ENCODE peak calls at places on chromosomes 13 and 19, in six cellular contexts. One of them, this sample, is unnamed.

GRCh38 chr13:86174632-86175031 is 375.4 kb upstream of the SLITRK6 start:
- DNase-seq in foreskin keratinocyte: no peak
- DNase-seq in HCEC 1CT: peak
- DNase-seq in NCI-H345: no peak
- DNase-seq in NAMALWA: no peak
- DNase-seq in heart right ventricle: no peak
- DNase-seq in this sample: no peak

GRCh38 chr13:32639502-32640105 is 53.4 kb downstream of the PDS5B start:
- DNase-seq in heart right ventricle: no peak
- DNase-seq in HCEC 1CT: peak
- DNase-seq in NAMALWA: peak
- DNase-seq in foreskin keratinocyte: no peak
- DNase-seq in NCI-H345: peak
- DNase-seq in this sample: peak

GRCh38 chr13:50126378-50127016 is 111.3 kb downstream of the KCNRG start:
- DNase-seq in heart right ventricle: no peak
- DNase-seq in NCI-H345: peak
- DNase-seq in NAMALWA: peak
- DNase-seq in HCEC 1CT: no peak
- DNase-seq in foreskin keratinocyte: no peak
- DNase-seq in this sample: no peak

GRCh38 chr19:43506629-43507028 is 2.1 kb upstream of the PHLDB3 start:
- DNase-seq in HCEC 1CT: no peak
- DNase-seq in NCI-H345: no peak
- DNase-seq in heart right ventricle: no peak
- DNase-seq in NAMALWA: no peak
- DNase-seq in foreskin keratinocyte: no peak
- DNase-seq in this sample: no peak

GRCh38 chr13:39599842-39600241 is 3.2 kb downstream of the LHFPL6 start:
- DNase-seq in NAMALWA: no peak
- DNase-seq in HCEC 1CT: peak
- DNase-seq in heart right ventricle: no peak
- DNase-seq in NCI-H345: no peak
- DNase-seq in foreskin keratinocyte: no peak
- DNase-seq in this sample: no peak

GRCh38 chr13:77820431-77821149 is 98.0 kb downstream of the EDNRB start:
- DNase-seq in NCI-H345: no peak
- DNase-seq in HCEC 1CT: no peak
- DNase-seq in heart right ventricle: no peak
- DNase-seq in NAMALWA: peak
- DNase-seq in foreskin keratinocyte: no peak
- DNase-seq in this sample: no peak

GRCh38 chr13:28568286-28568685 is 73.4 kb upstream of the FLT1 start:
- DNase-seq in foreskin keratinocyte: no peak
- DNase-seq in HCEC 1CT: no peak
- DNase-seq in NCI-H345: peak
- DNase-seq in heart right ventricle: peak
- DNase-seq in NAMALWA: peak
- DNase-seq in this sample: peak

GRCh38 chr19:1618157-1619093 is 13.2 kb upstream of the UQCR11 start:
- DNase-seq in foreskin keratinocyte: no peak
- DNase-seq in NCI-H345: no peak
- DNase-seq in heart right ventricle: no peak
- DNase-seq in HCEC 1CT: no peak
- DNase-seq in NAMALWA: peak
- DNase-seq in this sample: no peak

GRCh38 chr13:23509781-23510543 is 60.2 kb upstream of the TNFRSF19 start:
- DNase-seq in heart right ventricle: no peak
- DNase-seq in NAMALWA: no peak
- DNase-seq in HCEC 1CT: peak
- DNase-seq in foreskin keratinocyte: peak
- DNase-seq in NCI-H345: no peak
- DNase-seq in this sample: no peak

GRCh38 chr19:53824134-53824611 is at the start of gene NLRP12:
- DNase-seq in NAMALWA: no peak
- DNase-seq in HCEC 1CT: no peak
- DNase-seq in NCI-H345: no peak
- DNase-seq in foreskin keratinocyte: no peak
- DNase-seq in heart right ventricle: no peak
- DNase-seq in this sample: no peak

This sample was measured in sciatic nerve.